ENCODE peak calls at places on chromosomes 1 and 21, in four cellular contexts. Y, V, L and Q are unnamed samples. For H3K4me1, the result is how much of the 10 kb centered on the place peaks cover.

GRCh38 chr1:75345538-75346292 is 211.5 kb downstream of the LHX8 start:
- DNase-seq in Y (no peak), L (no peak), V (no peak), Q (no peak)

GRCh38 chr1:1137256-1138045 is 21.6 kb upstream of the C1orf159 start:
- DNase-seq in Y (no peak), L (no peak), V (no peak), Q (no peak)

GRCh38 chr1:111175349-111175748 is 25.1 kb downstream of the DENND2D start:
- DNase-seq in L (no peak), Y (no peak), V (no peak), Q (no peak)

GRCh38 chr1:116365353-116365780 is 7.7 kb upstream of the ATP1A1 start:
- DNase-seq in V (no peak), Y (no peak), L (no peak), Q (no peak)

GRCh38 chr21:39079617-39080016 is 103.6 kb downstream of the PSMG1 start:
- DNase-seq in V (peak), Y (peak), L (peak), Q (peak)

GRCh38 chr1:86914635-86914997 is at the start of gene HS2ST1:
- DNase-seq in Y (no peak), V (no peak), L (no peak), Q (no peak)

GRCh38 chr1:234543442-234544093 is 64.6 kb upstream of the TARBP1 start:
- DNase-seq in V (peak), L (no peak), Y (no peak), Q (peak)

GRCh38 chr1:185155600-185156320 is 993 bp downstream of the TRMT1L start:
- DNase-seq in L (no peak), V (no peak), Y (no peak), Q (no peak)

GRCh38 chr1:42910985-42911384 is 47.7 kb downstream of the SLC2A1 start:
- DNase-seq in Y (no peak), L (no peak), V (no peak), Q (no peak)

GRCh38 chr21:16280731-16281130 is 550.9 kb downstream of the USP25 start:
- DNase-seq in Y (no peak), V (no peak), L (no peak), Q (no peak)

GRCh38 chr21:33403786-33404571 is 766 bp downstream of the IFNGR2 start:
- DNase-seq in Y (peak), V (peak), L (peak), Q (peak)

GRCh38 chr21:33403128-33403785 is at the start of gene IFNGR2:
- DNase-seq in Y (no peak), L (peak), V (peak), Q (no peak)

GRCh38 chr21:33401617-33401967 is 1.6 kb upstream of the IFNGR2 start:
- DNase-seq in V (no peak), L (no peak), Y (no peak), Q (no peak)

GRCh38 chr21:33399821-33400220 is 3.4 kb upstream of the IFNGR2 start:
- DNase-seq in V (no peak), Y (no peak), L (no peak), Q (no peak)

DNA sequence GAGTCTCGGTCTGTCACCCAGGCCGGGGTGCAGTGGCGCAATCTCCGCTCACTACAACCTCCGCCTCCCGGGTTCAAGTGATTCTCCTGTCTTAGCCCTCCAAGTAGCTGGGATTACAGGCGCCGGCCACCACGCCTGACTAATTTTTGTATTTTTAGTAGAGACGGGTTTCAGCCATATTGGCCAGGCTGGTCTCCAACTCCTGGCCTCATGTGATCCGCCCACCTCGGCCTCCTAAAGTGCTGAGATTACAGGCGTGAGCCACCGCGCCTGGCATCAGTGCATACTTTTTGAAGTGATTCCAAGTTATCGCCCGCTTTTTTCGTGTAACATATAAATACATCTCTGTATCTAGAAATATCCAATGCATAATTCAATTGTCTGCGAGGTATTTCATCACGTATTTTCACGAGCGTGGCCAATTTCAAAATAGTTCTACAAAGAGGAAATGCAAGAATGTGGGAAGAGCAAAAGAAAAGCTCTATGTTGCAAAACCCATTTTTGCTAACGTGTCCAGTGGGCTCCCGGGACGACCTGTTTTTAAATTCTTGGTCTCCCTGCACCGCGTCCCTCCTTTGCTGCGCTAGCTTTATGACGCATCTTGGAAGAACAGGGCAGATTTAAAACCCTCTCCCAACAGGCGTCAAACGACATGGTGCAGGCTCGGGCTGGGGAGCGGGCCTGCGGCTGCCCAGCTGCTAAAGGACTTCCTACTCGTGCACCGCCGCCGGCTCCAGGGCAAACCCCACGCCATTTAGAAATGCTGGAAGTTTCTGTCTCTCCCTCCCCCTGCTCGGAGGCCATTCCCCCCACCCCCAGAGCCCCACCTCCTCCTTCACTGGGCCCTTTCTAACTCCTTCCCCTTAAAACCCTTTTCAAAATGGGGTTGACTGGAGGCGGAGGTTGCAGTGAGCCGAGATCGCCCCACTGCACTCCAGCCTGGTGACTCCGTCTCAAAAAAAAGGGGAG is 918 bp upstream of the IFNGR2 start:
- DNase-seq in L (peak), V (peak), Y (peak), Q (peak)
- TF ChIP-seq POLR2A in L (peak), V (peak), Y (peak), Q (no peak)

GRCh38 chr21:46154955-46155513 is 345 bp downstream of the FTCD start:
- DNase-seq in L (no peak), Y (no peak), V (no peak), Q (peak)

GRCh38 chr21:46153259-46154154 is 1.9 kb downstream of the FTCD start:
- DNase-seq in Y (no peak), L (peak), V (peak), Q (peak)

GRCh38 chr21:46152939-46153258 is 2.5 kb downstream of the FTCD start:
- DNase-seq in L (peak), V (no peak), Y (no peak), Q (peak)

GRCh38 chr21:46155514-46156377 is at the start of gene FTCD:
- DNase-seq in V (no peak), Y (no peak), L (peak), Q (peak)

DNA sequence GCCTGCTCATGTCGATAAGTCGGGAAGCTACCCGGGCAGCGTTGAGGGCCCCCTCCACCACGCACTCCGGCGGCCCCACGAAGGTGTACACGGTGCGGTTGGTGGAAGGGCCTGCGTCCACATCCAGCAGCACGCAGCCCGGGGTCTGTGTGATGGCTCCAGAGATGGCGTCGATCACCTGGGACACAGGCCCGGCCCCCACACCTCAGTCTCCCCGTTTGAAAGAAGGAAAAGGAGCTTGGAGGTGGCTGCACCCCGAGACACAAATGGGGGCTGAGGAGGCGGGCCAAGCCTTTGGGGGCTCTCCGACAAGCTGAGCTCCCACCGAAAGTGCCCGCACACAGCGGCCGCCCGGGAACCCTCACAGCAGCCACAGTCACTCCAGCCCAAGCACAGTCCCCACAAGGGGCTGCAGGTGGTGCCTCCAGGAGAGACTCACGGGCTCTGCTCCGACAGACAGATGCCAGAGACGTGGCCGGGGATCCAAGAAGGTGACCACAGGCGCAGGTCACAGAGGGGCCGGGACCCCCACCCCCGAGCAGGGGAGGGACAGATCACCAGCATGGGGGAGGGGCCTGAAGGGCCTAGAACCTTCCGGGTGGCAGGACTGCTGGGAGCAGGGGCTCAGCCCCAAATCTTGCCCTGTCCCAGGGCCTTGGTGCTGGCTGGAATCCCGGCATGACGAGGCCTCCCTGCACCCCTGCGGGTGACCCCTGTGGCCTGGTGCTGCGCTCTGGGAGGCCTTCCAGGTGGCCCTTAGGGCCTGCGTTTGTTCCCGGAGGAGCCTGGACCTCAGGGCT is 1.0 kb downstream of the FTCD start:
- DNase-seq in Y (no peak), V (peak), L (peak), Q (peak)
- H3K4me1 ChIP-seq in Y (under half), V (under half), L (under half), Q (under half)

GRCh38 chr1:214019499-214019898 is 31.7 kb downstream of the PROX1 start:
- DNase-seq in Y (no peak), V (no peak), L (no peak), Q (no peak)

GRCh38 chr1:214022810-214023425 is 35.1 kb downstream of the PROX1 start:
- DNase-seq in L (no peak), Y (no peak), V (no peak), Q (no peak)

GRCh38 chr1:214018605-214019268 is 31.0 kb downstream of the PROX1 start:
- DNase-seq in Y (no peak), L (no peak), V (no peak), Q (no peak)

GRCh38 chr1:214021321-214021720 is 33.5 kb downstream of the PROX1 start:
- DNase-seq in V (no peak), Y (no peak), L (no peak), Q (no peak)

DNA sequence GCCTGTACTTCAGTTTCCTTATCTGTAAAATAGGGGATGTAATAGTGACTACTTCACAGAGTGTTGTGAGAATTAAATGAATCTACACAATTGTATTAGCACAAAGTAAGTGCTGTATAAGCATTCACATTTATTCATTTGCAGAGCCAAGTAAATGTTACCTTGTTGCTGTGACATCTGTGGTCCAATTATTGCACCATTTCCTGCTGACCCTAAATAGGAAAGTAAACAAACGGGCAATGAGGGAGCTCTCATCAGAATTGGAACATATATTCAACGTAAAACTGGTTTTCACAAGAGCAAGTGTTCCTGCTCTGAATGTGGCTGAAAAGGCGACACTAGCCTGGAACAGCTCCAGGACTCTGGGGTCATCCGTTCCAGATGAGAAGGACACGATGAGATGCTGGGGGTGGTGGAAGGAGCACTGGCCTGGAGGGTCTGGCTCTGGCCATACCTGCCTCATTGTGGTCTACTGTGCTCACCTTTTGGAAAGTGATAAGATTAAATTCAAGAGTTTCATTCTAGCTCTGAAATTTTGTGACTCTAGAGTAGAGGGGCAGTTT is 34.5 kb downstream of the PROX1 start:
- DNase-seq in L (no peak), V (no peak), Y (no peak), Q (no peak)
- H3K27ac ChIP-seq in L (no peak), V (no peak), Y (no peak), Q (no peak)

GRCh38 chr1:109188776-109189175 is 24.9 kb upstream of the SARS1 start:
- DNase-seq in L (no peak), V (no peak), Y (no peak), Q (no peak)

GRCh38 chr1:109187127-109187526 is 26.6 kb upstream of the SARS1 start:
- DNase-seq in Y (no peak), L (no peak), V (no peak), Q (no peak)

GRCh38 chr1:109190189-109190588 is 23.5 kb upstream of the SARS1 start:
- DNase-seq in L (no peak), Y (no peak), V (no peak), Q (no peak)

GRCh38 chr1:109186704-109187071 is 27.0 kb upstream of the SARS1 start:
- DNase-seq in V (no peak), Y (no peak), L (no peak), Q (no peak)

DNA sequence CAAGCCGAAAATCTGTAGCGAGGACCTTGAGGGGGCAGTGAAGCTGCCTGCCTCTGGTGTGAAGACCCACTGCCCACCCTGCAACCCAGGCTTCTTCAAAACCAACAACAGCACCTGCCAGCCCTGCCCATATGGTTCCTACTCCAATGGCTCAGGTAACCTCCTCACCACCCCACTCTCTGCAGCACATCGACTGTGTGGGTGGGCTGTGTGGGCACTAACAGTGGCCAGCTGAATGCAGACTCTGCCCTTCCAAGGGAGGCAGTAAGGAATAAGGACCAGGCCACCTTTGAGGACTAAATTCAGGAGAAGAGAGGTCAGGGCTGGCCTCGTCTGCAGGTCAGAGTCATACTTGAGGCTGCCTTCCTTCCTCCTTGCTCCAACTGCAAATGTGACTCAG is 25.5 kb upstream of the SARS1 start:
- DNase-seq in V (no peak), Y (no peak), L (no peak), Q (no peak)
- TF ChIP-seq POLR2A in V (no peak), Y (no peak), L (no peak), Q (no peak)

DNA sequence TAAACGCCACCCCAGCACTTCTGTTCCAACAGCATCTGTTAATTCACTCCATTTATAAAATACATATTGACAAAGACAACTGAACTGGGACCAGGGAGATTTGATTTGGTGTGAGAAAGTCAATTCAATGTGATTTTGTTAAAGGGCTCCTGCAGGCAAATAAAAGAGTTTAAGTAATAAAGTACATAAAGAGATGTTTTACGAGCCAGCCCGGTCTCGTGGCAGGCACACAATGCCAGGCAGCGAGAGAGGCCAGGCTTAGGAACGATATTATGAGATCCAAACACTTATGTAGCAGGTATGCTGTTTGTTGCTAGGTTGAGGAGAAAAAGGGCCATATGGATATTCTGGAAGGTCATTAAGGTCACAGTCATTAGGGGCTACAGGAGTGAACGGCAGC is 227.0 kb downstream of the KCTD3 start:
- DNase-seq in Y (no peak), V (no peak), L (no peak), Q (no peak)
- H3K4me1 ChIP-seq in Y (under half), V (under half), L (under half), Q (under half)